ENCODE peak calls at places on chromosome 6, in four cellular contexts. S, C, B and M are unnamed samples.

GRCh38 chr6:125485757-125486156 is 184.0 kb upstream of the HDDC2 start:
- DNase-seq in S (no peak), C (no peak), B (no peak), M (no peak)

GRCh38 chr6:39790772-39791171 is 1.4 kb upstream of the DAAM2 start:
- DNase-seq in S (no peak), C (no peak), B (no peak), M (no peak)

GRCh38 chr6:51489133-51489532 is 598.3 kb downstream of the PKHD1 start:
- DNase-seq in S (no peak), C (no peak), B (no peak), M (no peak)

GRCh38 chr6:42420741-42421140 is 31.0 kb downstream of the TRERF1 start:
- DNase-seq in S (no peak), C (no peak), B (no peak), M (no peak)

GRCh38 chr6:22078802-22079545 is 217.9 kb downstream of the PRL start:
- DNase-seq in S (no peak), C (peak), B (peak), M (no peak)

GRCh38 chr6:163457637-163458561 is 43.4 kb downstream of the QKI start:
- DNase-seq in S (no peak), C (no peak), B (no peak), M (no peak)

GRCh38 chr6:43983632-43984031 is 143.6 kb downstream of the MRPL14 start:
- DNase-seq in S (peak), C (no peak), B (no peak), M (no peak)

GRCh38 chr6:113903666-113904330 is 46.7 kb downstream of the MARCKS start:
- DNase-seq in S (no peak), C (no peak), B (no peak), M (no peak)

GRCh38 chr6:25138697-25139051 is 140.5 kb upstream of the CARMIL1 start:
- DNase-seq in S (no peak), C (no peak), B (no peak), M (no peak)

GRCh38 chr6:37897819-37898534 is 78.5 kb downstream of the ZFAND3 start:
- DNase-seq in S (no peak), C (no peak), B (no peak), M (no peak)

GRCh38 chr6:12422848-12423247 is 132.7 kb downstream of the EDN1 start:
- DNase-seq in S (no peak), C (no peak), B (no peak), M (no peak)

GRCh38 chr6:2426561-2427340 is 181.3 kb upstream of the GMDS start:
- DNase-seq in S (no peak), C (no peak), B (no peak), M (no peak)

GRCh38 chr6:21634582-21634981 is 41.0 kb downstream of the SOX4 start:
- DNase-seq in S (no peak), C (no peak), B (no peak), M (no peak)

GRCh38 chr6:43216200-43216599 is 13.1 kb downstream of the DNPH1 start:
- DNase-seq in S (no peak), C (no peak), B (no peak), M (no peak)

GRCh38 chr6:165662041-165662491 is 975 bp downstream of the PDE10A start:
- DNase-seq in S (no peak), C (no peak), B (peak), M (no peak)

GRCh38 chr6:85483041-85483700 is 33.3 kb downstream of the NT5E start:
- DNase-seq in S (peak), C (peak), B (peak), M (peak)

GRCh38 chr6:35496851-35497570 is at the start of gene TEAD3:
- DNase-seq in S (peak), C (no peak), B (peak), M (peak)

GRCh38 chr6:35496036-35496850 is 636 bp downstream of the TEAD3 start:
- DNase-seq in S (no peak), C (no peak), B (no peak), M (no peak)

GRCh38 chr6:35499372-35499771 is 2.5 kb upstream of the TEAD3 start:
- DNase-seq in S (no peak), C (no peak), B (no peak), M (no peak)

GRCh38 chr6:35498407-35499045 is 1.6 kb upstream of the TEAD3 start:
- DNase-seq in S (no peak), C (no peak), B (no peak), M (no peak)

GRCh38 chr6:35497571-35498406 is 910 bp upstream of the TEAD3 start:
- DNase-seq in S (peak), C (peak), B (peak), M (peak)
- TF ChIP-seq CTCF in S (no peak), C (no peak), B (no peak), M (no peak)

GRCh38 chr6:127845242-127845641 is 55.6 kb downstream of the THEMIS start:
- DNase-seq in S (no peak), C (no peak), B (no peak), M (no peak)
- TF ChIP-seq CTCF in S (no peak), C (no peak), B (no peak), M (no peak)

DNA sequence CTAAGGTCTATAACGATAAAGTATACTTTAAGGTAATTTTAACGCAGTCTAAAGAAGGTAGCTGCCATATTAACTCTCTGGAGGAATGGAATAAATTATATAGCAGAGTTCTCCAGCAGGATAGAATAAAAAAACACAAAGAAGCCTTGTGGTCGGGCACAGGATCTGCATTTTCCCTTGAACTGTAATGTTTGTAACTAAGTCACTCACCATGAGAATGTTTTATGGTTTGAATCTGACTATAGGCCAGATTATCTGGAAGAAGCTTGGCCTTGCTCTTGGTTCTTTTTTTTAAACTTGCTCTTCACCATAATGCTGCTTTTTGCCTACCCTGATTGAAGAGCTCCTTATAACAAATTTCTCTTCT is 238.8 kb upstream of the NOX3 start:
- DNase-seq in S (no peak), C (no peak), B (no peak), M (no peak)
- TF ChIP-seq CTCF in S (no peak), C (no peak), B (no peak), M (no peak)

GRCh38 chr6:105779113-105779512 is 307.0 kb upstream of the PRDM1 start:
- DNase-seq in S (no peak), C (no peak), B (no peak), M (no peak)

GRCh38 chr6:105781905-105782304 is 304.2 kb upstream of the PRDM1 start:
- DNase-seq in S (no peak), C (no peak), B (no peak), M (no peak)

GRCh38 chr6:105780146-105780860 is 305.8 kb upstream of the PRDM1 start:
- DNase-seq in S (no peak), C (no peak), B (no peak), M (no peak)

GRCh38 chr6:105783333-105783945 is 302.7 kb upstream of the PRDM1 start:
- DNase-seq in S (no peak), C (no peak), B (no peak), M (no peak)

DNA sequence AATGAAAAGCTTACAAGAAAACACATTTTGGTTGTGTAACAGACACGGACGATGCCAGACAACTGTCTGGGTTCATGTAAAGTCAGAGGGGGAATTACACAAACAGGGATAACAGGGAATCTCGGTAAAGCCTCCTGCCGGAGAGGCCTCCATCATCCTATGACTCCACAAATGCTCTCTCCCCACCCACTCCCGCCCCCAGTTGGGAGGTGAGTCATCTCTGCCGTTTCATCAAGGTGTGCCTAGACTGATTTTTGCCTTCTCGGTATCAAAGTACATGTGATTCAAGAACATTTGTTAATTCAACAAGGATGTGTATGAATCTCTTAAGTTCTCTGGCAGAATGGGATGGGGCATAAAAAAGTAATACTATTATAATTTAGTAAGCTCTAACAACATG is 304.9 kb upstream of the PRDM1 start:
- DNase-seq in S (peak), C (no peak), B (no peak), M (no peak)
- TF ChIP-seq CTCF in S (no peak), C (no peak), B (no peak), M (no peak)

GRCh38 chr6:83539678-83540077 is 27.3 kb downstream of the PRSS35 start:
- DNase-seq in S (no peak), C (no peak), B (no peak), M (no peak)

GRCh38 chr6:83536647-83537589 is 24.6 kb downstream of the PRSS35 start:
- DNase-seq in S (no peak), C (no peak), B (no peak), M (no peak)

DNA sequence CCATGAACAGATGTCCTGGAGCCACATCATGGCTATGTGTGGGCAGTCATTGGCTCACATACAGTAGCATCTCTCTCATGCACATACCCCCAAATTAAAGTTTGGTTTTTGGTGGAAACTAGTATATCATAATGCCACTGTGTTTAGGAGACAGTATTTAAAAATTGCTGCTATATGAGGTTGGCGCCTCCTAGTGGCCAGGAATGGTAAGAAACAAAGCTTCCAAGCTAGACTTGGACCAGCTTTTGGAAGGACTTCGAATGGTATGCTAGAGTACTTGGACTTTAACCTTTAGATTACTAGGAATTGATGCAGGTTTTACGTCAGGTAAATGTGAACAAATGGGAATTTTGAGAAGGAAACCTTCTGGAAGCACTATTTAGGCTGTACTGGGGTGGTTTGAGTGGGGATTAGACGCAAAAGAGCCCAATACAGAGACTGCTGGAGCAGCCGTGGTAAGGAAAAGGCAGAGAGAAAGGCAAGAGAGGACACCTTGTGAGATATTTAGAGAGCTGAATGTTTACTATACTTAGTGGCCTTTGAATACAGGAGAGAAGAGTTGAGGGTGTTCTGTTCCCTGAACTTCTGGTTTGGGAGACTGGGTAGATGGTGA is 23.8 kb downstream of the PRSS35 start:
- DNase-seq in S (no peak), C (peak), B (peak), M (peak)
- TF ChIP-seq CTCF in S (peak), C (peak), B (peak), M (peak)

GRCh38 chr6:150297327-150298028 is 71.3 kb upstream of the IYD start:
- DNase-seq in S (no peak), C (no peak), B (no peak), M (no peak)

GRCh38 chr6:150298676-150299075 is 70.1 kb upstream of the IYD start:
- DNase-seq in S (no peak), C (no peak), B (no peak), M (no peak)

GRCh38 chr6:150296890-150297289 is 71.9 kb upstream of the IYD start:
- DNase-seq in S (no peak), C (no peak), B (no peak), M (no peak)

GRCh38 chr6:150299873-150300485 is 68.8 kb upstream of the IYD start:
- DNase-seq in S (no peak), C (no peak), B (no peak), M (no peak)

GRCh38 chr6:150298029-150298380 is 70.8 kb upstream of the IYD start:
- DNase-seq in S (no peak), C (no peak), B (no peak), M (no peak)
- TF ChIP-seq CTCF in S (no peak), C (no peak), B (no peak), M (no peak)

DNA sequence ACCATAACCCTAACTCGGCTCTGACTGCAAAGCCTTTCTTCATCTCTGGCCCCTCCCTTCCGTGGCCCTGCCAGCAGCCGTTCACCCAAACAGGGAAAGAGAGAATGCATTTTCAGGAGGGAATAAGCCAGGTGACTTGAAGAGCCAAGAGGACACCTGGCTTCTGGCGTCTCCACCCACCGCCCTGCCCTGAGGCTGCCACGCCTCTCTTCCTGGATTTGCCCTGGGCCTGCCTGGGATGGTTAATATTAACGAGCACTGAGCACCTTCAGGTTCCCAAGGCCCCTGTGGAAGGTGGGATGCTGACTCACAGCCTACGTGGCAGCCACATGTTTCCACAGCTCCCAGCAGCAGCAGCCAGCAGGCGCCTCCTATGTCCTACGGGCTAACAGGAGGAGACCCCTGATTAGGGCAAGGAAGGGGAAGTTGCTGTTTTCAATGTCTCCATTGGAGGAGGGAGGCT is 138.0 kb upstream of the RREB1 start:
- DNase-seq in S (no peak), C (no peak), B (peak), M (no peak)
- TF ChIP-seq CTCF in S (no peak), C (no peak), B (no peak), M (no peak)

DNA sequence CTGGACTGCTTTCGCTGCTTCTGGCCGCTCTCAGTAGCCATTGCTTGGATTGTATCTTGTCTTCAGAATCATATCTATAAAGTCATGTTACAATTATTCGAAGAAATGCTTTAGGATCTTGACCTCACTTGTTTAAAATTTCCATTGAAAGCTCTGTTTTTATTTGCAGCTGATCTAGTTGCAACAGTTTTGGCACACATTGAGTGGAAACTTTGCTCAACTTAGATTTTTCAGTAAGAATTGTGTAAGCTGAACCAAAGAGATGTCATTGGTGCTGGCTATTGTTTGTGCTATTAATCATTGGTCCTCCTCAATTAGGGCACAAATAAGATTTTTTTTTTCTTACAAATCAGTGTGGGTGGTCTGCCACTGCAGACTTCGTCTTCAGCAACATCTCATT is 649.2 kb downstream of the MMUT start:
- DNase-seq in S (no peak), C (no peak), B (no peak), M (no peak)
- TF ChIP-seq CTCF in S (no peak), C (no peak), B (no peak), M (no peak)

DNA sequence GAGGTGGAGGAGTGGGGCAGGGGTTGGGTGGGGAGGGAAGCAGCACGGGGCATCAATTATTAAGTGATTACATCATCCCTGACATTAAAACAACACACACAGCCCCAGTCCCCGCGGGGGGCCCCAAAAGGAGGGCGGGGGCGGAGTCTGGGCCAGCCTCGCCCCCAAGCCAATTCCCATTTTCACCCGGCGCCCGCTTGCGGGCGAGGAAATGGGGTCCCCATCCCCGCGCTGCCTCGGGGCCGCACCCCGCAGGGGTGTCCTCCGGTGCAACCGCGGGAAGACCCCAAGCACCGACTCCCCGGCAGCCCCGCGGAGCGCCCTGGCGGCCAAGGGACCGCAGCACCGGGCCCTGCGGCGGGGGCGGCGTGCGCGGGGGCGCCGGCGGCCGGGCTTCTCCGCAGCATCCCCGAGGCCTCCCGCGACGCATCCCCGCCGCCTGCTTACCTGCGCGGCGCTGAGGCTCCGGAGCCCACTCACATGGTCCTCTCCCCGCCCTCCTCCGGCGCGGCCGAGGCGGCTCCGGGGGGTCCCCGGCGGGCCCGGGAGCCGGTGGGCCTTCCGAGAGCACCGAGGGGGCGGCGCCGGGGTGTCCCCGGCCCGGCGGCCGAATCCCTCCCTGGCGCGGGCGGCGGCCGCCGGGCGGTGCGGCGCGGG is 603 bp downstream of the FYN start:
- DNase-seq in S (peak), C (peak), B (peak), M (peak)
- TF ChIP-seq CTCF in S (no peak), C (no peak), B (peak), M (no peak)